ENCODE peak calls at places on chromosomes 2 and 18, in eight cellular contexts. K is CD8-positive, alpha-beta T cell; R is heart left ventricle; Q is GM23338; F is GM12865; M is Calu3; T is H9; S is AG04450. D is an unnamed sample.

GRCh38 chr18:26458526-26459232 is 89.7 kb downstream of the KCTD1 start:
- DNase-seq in K (no peak), R (no peak), Q (no peak), F (peak), M (no peak), T (no peak), S (no peak), D (peak)

GRCh38 chr2:26648516-26648915 is 7.3 kb upstream of the CIB4 start:
- DNase-seq in K (no peak), R (no peak), Q (no peak), F (no peak), M (no peak), T (no peak), S (no peak), D (no peak)

GRCh38 chr2:1993711-1994682 is 249.7 kb upstream of the PXDN start:
- DNase-seq in K (no peak), R (no peak), Q (no peak), F (no peak), M (no peak), T (no peak), S (no peak), D (no peak)

GRCh38 chr18:12036201-12036751 is 55.0 kb downstream of the IMPA2 start:
- DNase-seq in K (no peak), R (no peak), Q (no peak), F (no peak), M (no peak), T (no peak), S (no peak), D (no peak)

GRCh38 chr2:28583899-28584553 is 88.2 kb downstream of the PLB1 start:
- DNase-seq in K (peak), R (no peak), Q (no peak), F (peak), M (peak), T (no peak), S (peak), D (peak)

GRCh38 chr2:33069894-33070651 is 123.3 kb downstream of the LTBP1 start:
- DNase-seq in K (no peak), R (no peak), Q (no peak), F (peak), M (peak), T (no peak), S (peak), D (no peak)

GRCh38 chr2:128610496-128610895 is 291.8 kb upstream of the HS6ST1 start:
- DNase-seq in K (no peak), R (no peak), Q (no peak), F (no peak), M (no peak), T (no peak), S (no peak), D (no peak)

GRCh38 chr2:239121600-239122012 is 273.7 kb downstream of the TWIST2 start:
- DNase-seq in K (no peak), R (peak), Q (no peak), F (no peak), M (no peak), T (no peak), S (no peak), D (no peak)

GRCh38 chr2:237879058-237879430 is 19.6 kb downstream of the RAMP1 start:
- DNase-seq in K (no peak), R (no peak), Q (no peak), F (no peak), M (no peak), T (no peak), S (no peak), D (no peak)

GRCh38 chr2:201931955-201932354 is 101.7 kb upstream of the FZD7 start:
- DNase-seq in K (no peak), R (no peak), Q (no peak), F (no peak), M (no peak), T (no peak), S (no peak), D (no peak)

GRCh38 chr2:101023327-101024107 is 21.4 kb downstream of the RPL31 start:
- DNase-seq in K (no peak), R (no peak), Q (no peak), F (no peak), M (no peak), T (no peak), S (no peak), D (no peak)

GRCh38 chr18:58364867-58365533 is 263.9 kb downstream of the ALPK2 start:
- DNase-seq in K (no peak), R (no peak), Q (peak), F (no peak), M (no peak), T (no peak), S (no peak), D (no peak)

GRCh38 chr2:46362667-46363012 is 65.4 kb downstream of the EPAS1 start:
- DNase-seq in K (no peak), R (no peak), Q (no peak), F (no peak), M (no peak), T (no peak), S (no peak), D (no peak)

GRCh38 chr2:125004091-125004800 is 979.2 kb downstream of the CNTNAP5 start:
- DNase-seq in K (no peak), R (no peak), Q (no peak), F (no peak), M (no peak), T (no peak), S (no peak), D (no peak)

GRCh38 chr2:216645636-216645950 is 12.4 kb downstream of the IGFBP2 start:
- DNase-seq in K (no peak), R (no peak), Q (no peak), F (no peak), M (no peak), T (no peak), S (no peak), D (no peak)
- TF ChIP-seq CTCF in K (no peak), R (no peak), Q (no peak), F (no peak), M (no peak), T (no peak), S (no peak), D (no peak)

GRCh38 chr2:127592761-127593227 is 53.2 kb upstream of the GPR17 start:
- DNase-seq in K (no peak), R (no peak), Q (no peak), F (no peak), M (no peak), T (peak), S (no peak), D (no peak)

GRCh38 chr2:127589876-127590275 is 54.4 kb downstream of the MYO7B start:
- DNase-seq in K (no peak), R (no peak), Q (no peak), F (no peak), M (no peak), T (no peak), S (no peak), D (no peak)

GRCh38 chr2:127589358-127589757 is 53.9 kb downstream of the MYO7B start:
- DNase-seq in K (no peak), R (no peak), Q (no peak), F (no peak), M (no peak), T (no peak), S (no peak), D (no peak)

GRCh38 chr2:127590386-127591190 is 55.1 kb downstream of the MYO7B start:
- DNase-seq in K (no peak), R (no peak), Q (no peak), F (no peak), M (no peak), T (no peak), S (no peak), D (no peak)

DNA sequence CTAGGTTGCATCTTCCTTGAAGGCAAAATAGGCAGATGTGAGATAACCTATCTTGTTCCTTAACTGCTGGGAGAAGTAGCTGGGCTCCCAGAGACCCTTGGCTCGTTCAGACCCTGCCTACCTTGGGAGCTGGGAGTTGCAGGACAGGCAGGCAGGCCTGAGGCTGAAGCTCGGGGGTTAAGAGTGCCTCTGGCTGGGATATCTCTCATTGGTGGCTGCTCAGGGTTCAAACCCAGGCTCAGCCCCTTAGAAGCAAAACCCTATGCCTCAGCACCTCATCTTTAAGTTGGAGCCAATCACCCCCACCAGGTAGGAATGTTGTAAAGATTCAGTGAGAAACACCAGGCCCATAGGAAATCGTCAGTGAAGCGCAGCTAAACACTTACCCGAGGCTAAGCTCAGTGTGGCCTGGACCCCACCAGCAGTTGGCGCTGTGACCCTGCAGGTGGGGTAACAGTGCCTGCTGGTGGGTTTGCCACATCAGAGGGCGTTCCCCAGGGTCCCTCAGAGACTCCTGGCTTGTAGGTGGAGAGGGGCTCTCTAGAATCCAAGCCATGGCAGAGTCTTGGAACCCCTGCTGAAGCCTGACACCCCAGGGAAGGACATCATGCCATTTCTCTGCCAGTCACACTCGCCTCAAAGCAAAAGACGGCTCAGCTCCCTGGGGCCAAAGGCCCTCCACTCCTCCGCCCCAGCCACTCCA is 54.6 kb upstream of the GPR17 start:
- DNase-seq in K (peak), R (peak), Q (peak), F (peak), M (peak), T (peak), S (peak), D (peak)
- TF ChIP-seq CTCF in K (peak), R (peak), Q (peak), F (peak), M (peak), T (peak), S (peak), D (peak)

GRCh38 chr2:152441961-152442360 is 107.0 kb downstream of the FMNL2 start:
- DNase-seq in K (no peak), R (no peak), Q (peak), F (peak), M (no peak), T (no peak), S (no peak), D (peak)
- TF ChIP-seq CTCF in K (no peak), R (no peak), Q (peak), F (peak), M (no peak), T (no peak), S (no peak), D (peak)

GRCh38 chr2:10028407-10028987 is 14.9 kb upstream of the KLF11 start:
- DNase-seq in K (no peak), R (no peak), Q (peak), F (peak), M (no peak), T (no peak), S (no peak), D (no peak)
- TF ChIP-seq CTCF in K (no peak), R (no peak), Q (peak), F (peak), M (no peak), T (peak), S (no peak), D (peak)

DNA sequence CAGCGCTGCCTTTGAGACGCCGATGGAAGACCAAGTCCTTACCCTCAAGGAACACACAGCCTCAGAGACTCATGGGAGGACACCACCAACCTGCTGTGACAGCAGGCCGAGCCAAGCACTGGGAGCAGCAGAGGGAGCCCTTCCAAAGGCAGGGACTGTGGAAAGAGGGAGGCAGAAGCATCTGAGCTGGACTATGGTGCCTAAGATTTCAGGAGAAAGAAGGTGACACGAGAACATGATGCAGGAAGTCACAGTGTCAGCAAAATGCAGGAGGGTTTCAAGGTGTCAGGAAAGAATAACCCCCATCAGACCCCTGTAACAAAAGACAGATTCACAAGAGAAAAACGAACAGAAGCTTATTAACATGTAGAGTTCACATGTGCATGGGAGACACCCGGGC is 24.2 kb upstream of the COX7A2L start:
- DNase-seq in K (no peak), R (no peak), Q (peak), F (no peak), M (peak), T (peak), S (no peak), D (no peak)
- TF ChIP-seq CTCF in K (no peak), R (no peak), Q (peak), F (no peak), M (no peak), T (peak), S (peak), D (no peak)

DNA sequence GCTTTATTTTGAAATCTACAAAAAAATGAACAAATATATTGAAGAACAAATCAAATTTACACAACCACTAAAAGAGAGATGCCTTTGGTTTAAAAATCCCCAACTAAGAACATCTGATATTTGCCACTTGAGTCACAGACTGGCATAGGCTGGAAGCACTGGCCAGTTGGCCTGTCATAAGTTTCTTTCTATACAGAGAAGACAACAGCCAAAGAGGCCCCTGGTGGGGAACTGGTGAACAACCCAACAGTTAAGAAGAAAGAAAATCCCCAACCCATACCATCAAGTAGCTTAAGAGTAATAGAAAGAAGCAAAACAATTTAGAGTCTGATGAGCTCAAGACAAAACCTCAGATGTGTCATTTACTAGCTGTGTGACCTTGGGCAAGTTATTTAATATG is 45.5 kb downstream of the OSR1 start:
- DNase-seq in K (no peak), R (no peak), Q (peak), F (peak), M (peak), T (no peak), S (peak), D (peak)
- TF ChIP-seq CTCF in K (no peak), R (no peak), Q (peak), F (peak), M (no peak), T (peak), S (peak), D (no peak)

D was measured in GM13977.